ENCODE peak calls at places on chromosomes 4 and X, in seven cellular contexts. S is T-helper 1 cell; U is choroid plexus epithelial cell; V is activated CD8-positive, alpha-beta T cell treated with anti-CD3 and anti-CD28 coated beads for 36 hours; A is fibroblast of the aortic adventitia; Z is stimulated activated naive CD4-positive, alpha-beta T cell; B is HEK293T. K is an unnamed sample.

GRCh38 chr4:153206534-153206933 is 2.3 kb downstream of the TRIM2 start:
- DNase-seq in B (no peak), A (no peak), V (no peak), S (no peak), Z (no peak), U (no peak), K (no peak)

GRCh38 chr4:102163404-102164140 is 181.7 kb downstream of the SLC39A8 start:
- DNase-seq in S (no peak), V (no peak), A (no peak), Z (no peak), U (no peak), B (no peak), K (no peak)

GRCh38 chr4:86432552-86433134 is 72.8 kb upstream of the MAPK10 start:
- DNase-seq in B (no peak), U (no peak), Z (no peak), A (no peak), S (no peak), V (no peak), K (no peak)

GRCh38 chr4:77734928-77735327 is 84.2 kb downstream of the CNOT6L start:
- DNase-seq in B (no peak), V (peak), Z (peak), S (no peak), A (peak), U (peak), K (peak)

GRCh38 chr4:102687373-102687981 is 73.3 kb downstream of the MANBA start:
- DNase-seq in Z (no peak), V (no peak), B (no peak), U (peak), A (peak), S (no peak), K (peak)

GRCh38 chr4:102732678-102733445 is 27.9 kb downstream of the MANBA start:
- DNase-seq in Z (no peak), S (no peak), B (no peak), V (no peak), A (no peak), U (no peak), K (no peak)

GRCh38 chr4:79679859-79680258 is 271.8 kb upstream of the GK2 start:
- DNase-seq in B (no peak), U (no peak), A (no peak), S (no peak), Z (no peak), V (no peak), K (no peak)

GRCh38 chr4:185142563-185142910 is 529 bp upstream of the SLC25A4 start:
- DNase-seq in S (no peak), V (no peak), A (no peak), U (no peak), B (no peak), Z (no peak), K (no peak)

GRCh38 chr4:163755013-163755412 is 260.5 kb downstream of the TMA16 start:
- DNase-seq in S (no peak), V (no peak), B (no peak), Z (peak), A (peak), U (peak), K (peak)

GRCh38 chr4:147942729-147943128 is 210.8 kb downstream of the ARHGAP10 start:
- DNase-seq in S (no peak), B (no peak), V (no peak), A (no peak), Z (no peak), U (peak), K (no peak)

GRCh38 chrX:146707781-146708180 is 101.8 kb upstream of the CXorf51B start:
- DNase-seq in V (no peak), S (no peak), Z (no peak), A (no peak), B (peak), U (no peak), K (peak)

K was measured in MCF 10A.